ENCODE peak calls at places on chromosomes 13 and 19, in five cellular contexts. B is nephron progenitor cell, Q is stomach, H is body of pancreas, F is psoas muscle. J is an unnamed sample.

GRCh38 chr13:23667750-23668149 is 97.5 kb downstream of the TNFRSF19 start:
- DNase-seq in Q (no peak), H (no peak), F (no peak), B (no peak), J (peak)

GRCh38 chr19:30036154-30037129 is 94.4 kb downstream of the URI1 start:
- DNase-seq in Q (no peak), F (no peak), B (peak), H (no peak), J (no peak)

GRCh38 chr13:50400930-50401553 is 385.8 kb downstream of the KCNRG start:
- DNase-seq in B (no peak), F (no peak), H (no peak), Q (no peak), J (no peak)

GRCh38 chr19:21677696-21678418 is 89.5 kb downstream of the ZNF100 start:
- DNase-seq in B (no peak), Q (no peak), H (peak), F (no peak), J (peak)

GRCh38 chr19:4088975-4089374 is 22.3 kb upstream of the ZBTB7A start:
- DNase-seq in B (no peak), Q (no peak), F (no peak), H (no peak), J (peak)

GRCh38 chr19:45824041-45824471 is 8.9 kb upstream of the RSPH6A start:
- DNase-seq in H (peak), F (peak), B (no peak), Q (peak), J (no peak)

GRCh38 chr19:3604227-3604986 is 2.3 kb downstream of the TBXA2R start:
- DNase-seq in B (no peak), F (no peak), Q (no peak), H (no peak), J (no peak)

GRCh38 chr19:50555033-50555432 is 13.2 kb downstream of the LRRC4B start:
- DNase-seq in Q (no peak), F (no peak), H (no peak), B (no peak), J (no peak)

GRCh38 chr19:30078381-30078910 is 136.4 kb downstream of the URI1 start:
- DNase-seq in F (peak), H (no peak), Q (no peak), B (no peak), J (no peak)

GRCh38 chr13:33446821-33447481 is 161.4 kb upstream of the STARD13 start:
- DNase-seq in Q (peak), F (no peak), B (no peak), H (peak), J (no peak)

GRCh38 chr13:26895808-26896466 is 135.4 kb upstream of the GPR12 start:
- DNase-seq in B (no peak), H (no peak), Q (no peak), F (no peak), J (no peak)

GRCh38 chr19:56138069-56138468 is 3.0 kb upstream of the ZNF444 start:
- DNase-seq in Q (no peak), H (peak), B (no peak), F (no peak), J (no peak)

GRCh38 chr19:42069619-42070293 is at the start of gene GRIK5:
- DNase-seq in Q (no peak), B (peak), H (peak), F (no peak), J (no peak)

GRCh38 chr19:42253245-42254082 is 1.5 kb downstream of the ERF start:
- DNase-seq in H (peak), Q (peak), B (peak), F (peak), J (peak)

GRCh38 chr19:32652893-32653625 is 21.9 kb downstream of the ANKRD27 start:
- DNase-seq in B (no peak), H (peak), F (peak), Q (peak), J (no peak)

GRCh38 chr19:16319466-16319865 is 5.2 kb upstream of the KLF2 start:
- DNase-seq in F (no peak), Q (no peak), B (no peak), H (no peak), J (peak)

GRCh38 chr13:114125589-114125988 is 6.8 kb downstream of the RASA3 start:
- DNase-seq in Q (no peak), F (peak), H (no peak), B (no peak), J (no peak)

GRCh38 chr19:39057615-39058014 is 25.3 kb upstream of the FBXO27 start:
- DNase-seq in Q (no peak), H (no peak), F (no peak), B (no peak), J (no peak)

GRCh38 chr13:109884462-109884861 is 98.1 kb upstream of the IRS2 start:
- DNase-seq in Q (no peak), B (no peak), H (no peak), F (no peak), J (no peak)

GRCh38 chr13:59413121-59413520 is 750.6 kb downstream of the DIAPH3 start:
- DNase-seq in Q (no peak), H (no peak), B (no peak), F (no peak), J (no peak)

GRCh38 chr13:109745702-109746101 is 40.7 kb downstream of the IRS2 start:
- DNase-seq in Q (no peak), B (no peak), H (no peak), F (no peak), J (no peak)

GRCh38 chr19:35144600-35145436 is 1.8 kb downstream of the FXYD7 start:
- DNase-seq in Q (peak), F (no peak), H (peak), B (peak), J (no peak)

GRCh38 chr19:3073931-3074595 is 11.8 kb upstream of the TLE5 start:
- DNase-seq in F (no peak), Q (no peak), B (no peak), H (no peak), J (no peak)

GRCh38 chr19:58355891-58356235 is 2.6 kb upstream of the A1BG start:
- DNase-seq in B (no peak), Q (no peak), H (no peak), F (no peak), J (no peak)

GRCh38 chr13:21894703-21895699 is 224.1 kb downstream of the FGF9 start:
- DNase-seq in H (no peak), B (no peak), Q (no peak), F (no peak), J (no peak)

GRCh38 chr19:35689836-35690235 is 14.5 kb upstream of the ZBTB32 start:
- DNase-seq in H (peak), B (no peak), F (no peak), Q (no peak), J (no peak)

DNA sequence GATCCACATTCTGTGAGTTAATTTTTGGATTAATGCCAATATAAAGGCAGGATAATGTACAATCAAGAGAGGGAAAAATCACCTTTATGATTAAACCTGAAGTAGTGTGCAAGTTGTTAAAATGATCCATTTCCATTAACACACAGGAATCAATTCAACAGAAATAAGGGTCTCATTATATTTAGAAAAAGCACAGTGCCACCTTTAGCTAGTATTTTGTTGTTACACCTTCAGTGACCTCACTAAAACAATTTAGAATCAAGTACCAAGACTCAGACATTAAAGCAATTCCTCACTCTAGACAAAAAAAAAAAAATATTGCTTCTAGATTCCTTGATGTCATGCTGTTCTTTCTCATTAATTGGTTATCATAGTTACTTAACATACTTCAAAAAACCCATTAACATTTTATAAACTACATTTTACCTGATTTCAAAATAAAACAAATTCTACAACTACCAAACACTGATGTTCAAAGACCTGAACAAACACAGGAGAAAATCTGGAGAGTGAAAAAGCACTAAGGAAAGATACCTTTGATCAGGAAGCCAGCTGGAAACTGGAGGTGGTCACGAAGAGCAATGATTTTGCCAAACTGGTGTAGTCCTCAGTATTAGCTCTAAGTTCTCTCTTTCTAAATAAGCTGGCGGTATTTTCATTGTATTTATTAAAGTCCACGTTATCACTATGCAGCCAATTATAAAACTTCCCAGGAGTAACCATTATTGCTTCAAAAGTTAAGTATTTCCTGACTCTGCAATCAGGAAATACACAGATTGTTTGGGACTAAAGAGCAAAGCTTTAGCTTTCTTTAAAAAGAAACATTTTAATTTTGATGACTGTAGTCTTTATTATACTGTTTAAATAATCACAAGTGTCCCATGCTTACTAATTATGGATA is 115.3 kb downstream of the TBC1D4 start:
- DNase-seq in H (no peak), Q (no peak), B (no peak), F (no peak), J (no peak)
- TF ChIP-seq CTCF in H (peak), Q (no peak), B (no peak), F (peak), J (peak)

DNA sequence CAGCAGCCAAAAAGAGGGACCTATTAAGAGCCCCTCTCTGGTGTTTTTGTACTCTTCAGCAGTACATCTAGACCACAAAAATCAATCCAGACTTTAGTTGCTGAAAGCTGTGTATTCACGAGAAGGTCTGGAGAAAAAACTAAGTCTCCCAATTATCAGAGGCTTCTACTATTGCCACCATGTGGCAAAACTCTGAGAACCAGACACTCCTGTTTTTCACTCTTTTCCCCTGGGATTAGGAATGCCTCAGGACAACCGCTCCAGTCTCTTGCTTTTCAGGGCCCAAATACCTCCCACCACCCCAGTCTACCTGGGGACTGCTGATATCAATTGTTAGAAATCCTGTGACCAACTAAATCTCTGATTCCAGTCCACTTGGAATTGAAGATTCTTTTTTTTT is 30.1 kb upstream of the OBI1 start:
- DNase-seq in H (no peak), B (no peak), F (no peak), Q (no peak), J (no peak)
- TF ChIP-seq CTCF in H (no peak), B (no peak), F (peak), Q (no peak), J (no peak)

DNA sequence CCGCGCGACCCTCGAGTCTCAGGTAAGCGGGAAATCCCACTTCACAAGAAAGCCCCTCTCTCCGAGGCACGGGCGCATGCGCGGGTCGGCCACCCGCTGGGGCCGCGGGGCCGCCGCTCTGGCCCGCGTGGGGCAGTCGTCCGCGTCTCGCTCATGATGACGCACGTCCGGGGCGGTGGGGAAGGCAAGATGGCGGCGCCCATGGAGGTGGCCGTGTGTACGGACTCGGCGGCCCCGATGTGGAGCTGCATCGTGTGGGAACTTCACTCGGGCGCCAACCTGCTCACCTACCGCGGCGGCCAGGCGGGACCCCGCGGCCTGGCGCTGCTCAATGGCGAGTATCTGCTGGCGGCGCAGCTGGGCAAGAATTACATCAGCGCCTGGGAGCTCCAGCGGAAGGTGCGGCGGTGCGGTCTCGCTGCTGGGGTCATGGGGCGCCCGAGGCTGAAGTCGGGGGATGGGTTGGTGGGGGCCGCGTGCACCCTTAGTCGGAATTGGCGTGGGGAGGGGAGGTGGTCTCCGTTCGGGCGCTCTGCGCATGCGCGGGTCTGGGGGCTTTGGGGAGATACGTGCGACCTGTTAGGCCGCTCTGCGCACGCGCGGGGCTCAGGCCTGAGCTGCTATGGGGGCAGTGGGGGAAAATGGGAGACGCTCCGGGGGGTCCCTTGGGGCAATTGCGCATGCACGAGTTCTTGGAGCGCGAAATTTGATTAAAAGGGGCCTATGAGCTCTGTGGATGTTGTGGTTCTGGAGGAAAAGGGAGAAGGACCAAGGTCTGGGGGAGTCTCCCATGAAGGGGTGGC is at the start of gene WDR18:
- DNase-seq in Q (peak), B (peak), H (peak), F (peak), J (peak)
- TF ChIP-seq CTCF in Q (no peak), B (no peak), H (peak), F (no peak), J (no peak)

DNA sequence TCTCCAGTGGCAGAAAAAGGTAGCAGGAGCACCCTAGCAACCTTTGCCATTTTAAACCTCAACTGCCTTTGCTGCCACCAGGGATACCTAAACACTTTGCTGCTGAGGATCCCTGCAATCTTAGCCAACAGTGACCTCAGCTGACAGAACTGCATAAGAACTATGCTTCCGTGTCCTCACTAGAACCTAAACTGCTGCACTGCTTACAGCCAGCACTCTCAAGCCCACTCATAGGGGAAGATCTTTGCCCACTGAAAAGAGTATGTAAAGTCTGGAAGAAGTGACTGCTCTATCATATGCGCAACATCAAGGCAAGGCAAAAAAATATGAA is 270.0 kb upstream of the PCDH20 start:
- DNase-seq in H (no peak), Q (no peak), F (no peak), B (peak), J (no peak)
- TF ChIP-seq CTCF in H (no peak), Q (peak), F (no peak), B (peak), J (no peak)

GRCh38 chr19:41023193-41023592 is 32.1 kb downstream of the CYP2B6 start:
- DNase-seq in F (no peak), Q (no peak), B (no peak), H (no peak), J (no peak)
- TF ChIP-seq CTCF in F (no peak), Q (no peak), B (no peak), H (no peak), J (no peak)

GRCh38 chr19:48450441-48450840 is 4.7 kb downstream of the GRWD1 start:
- DNase-seq in H (no peak), F (no peak), B (no peak), Q (no peak), J (no peak)

GRCh38 chr19:48452656-48453480 is 2.5 kb upstream of the KCNJ14 start:
- DNase-seq in B (no peak), H (no peak), Q (no peak), F (no peak), J (no peak)

GRCh38 chr19:48450863-48451262 is 4.5 kb upstream of the KCNJ14 start:
- DNase-seq in H (no peak), F (no peak), Q (no peak), B (no peak), J (no peak)

GRCh38 chr19:48454150-48454730 is 1.1 kb upstream of the KCNJ14 start:
- DNase-seq in F (no peak), H (no peak), Q (no peak), B (no peak), J (no peak)

GRCh38 chr19:48452255-48452654 is 3.1 kb upstream of the KCNJ14 start:
- DNase-seq in B (no peak), Q (peak), F (no peak), H (no peak), J (no peak)
- TF ChIP-seq CTCF in B (no peak), Q (no peak), F (no peak), H (no peak), J (no peak)

GRCh38 chr13:86567119-86567518 is 767.9 kb upstream of the SLITRK6 start:
- DNase-seq in F (no peak), Q (no peak), B (peak), H (peak), J (no peak)
- TF ChIP-seq CTCF in F (no peak), Q (no peak), B (peak), H (peak), J (no peak)

DNA sequence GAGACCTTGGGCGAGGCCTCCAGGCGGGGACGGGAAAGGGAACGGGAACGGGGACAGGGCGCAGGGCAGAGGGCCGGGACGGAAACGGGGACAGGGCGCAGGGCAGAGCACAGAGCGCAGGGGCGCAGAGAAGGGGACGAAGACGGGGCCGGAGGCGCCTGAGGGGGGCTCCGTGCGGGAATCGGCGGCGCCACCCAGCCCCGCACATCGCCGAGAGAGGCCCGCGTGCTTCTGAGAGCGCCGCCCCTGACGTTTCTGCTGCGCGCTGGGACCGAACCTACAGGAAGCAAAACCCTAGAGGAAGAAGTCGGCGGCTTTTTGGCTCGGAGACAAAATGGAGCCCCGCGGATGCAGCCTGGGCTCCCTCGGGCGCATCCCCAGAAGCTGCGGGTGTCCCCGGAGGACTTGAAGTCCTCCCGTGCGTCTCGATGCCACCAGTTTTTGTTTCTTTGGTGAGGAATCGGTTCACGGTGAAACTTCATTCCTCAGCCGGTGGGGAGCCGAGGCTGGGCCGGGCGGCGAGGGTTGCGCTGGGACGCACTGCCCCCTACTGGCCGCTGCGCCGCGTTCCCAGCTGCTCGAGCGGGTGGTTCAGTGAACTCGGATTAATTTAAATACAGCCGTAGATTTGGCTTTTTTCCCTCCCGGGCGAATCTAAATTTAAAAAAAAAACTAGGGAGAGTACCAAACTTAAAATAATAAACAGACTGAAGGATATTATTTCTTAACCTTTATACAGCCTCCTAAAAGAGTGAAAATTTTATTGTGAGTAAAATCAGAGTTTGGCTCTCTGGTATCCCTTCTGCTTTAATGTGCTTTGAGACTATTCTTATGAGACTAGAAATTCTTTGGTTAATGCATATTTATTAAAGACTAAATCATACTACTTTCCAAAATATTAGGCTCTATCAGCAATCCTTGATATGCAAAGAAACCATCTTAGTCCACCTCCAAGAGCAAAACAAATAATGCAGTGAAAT is 350.0 kb upstream of the ARGLU1 start:
- DNase-seq in H (peak), Q (peak), F (peak), B (peak), J (peak)
- TF ChIP-seq CTCF in H (peak), Q (peak), F (peak), B (peak), J (peak)

J was measured in activated CD8-positive, alpha-beta T cell treated with anti-CD3 and anti-CD28 coated beads for 36 hours.